ENCODE peak calls at places on chromosomes 6 and 20, in five cellular contexts. Z is cardiac muscle cell; H is neural crest cell; F is kidney glomerular epithelial cell; A is stimulated activated CD8-positive, alpha-beta memory T cell treated with anti-CD3 and anti-CD28 coated beads, Interleukin-2, amount 100 ng/mL, for 1 hour. W is an unnamed sample.

GRCh38 chr20:55394592-55394991 is 610.7 kb downstream of the CBLN4 start:
- DNase-seq in Z (no peak), H (no peak), F (peak), A (no peak), W (no peak)

GRCh38 chr6:38723783-38724182 is 8.7 kb downstream of the DNAH8 start:
- DNase-seq in Z (no peak), H (no peak), F (no peak), A (no peak), W (no peak)

GRCh38 chr6:8905647-8906231 is 470.4 kb upstream of the SLC35B3 start:
- DNase-seq in Z (no peak), H (no peak), F (no peak), A (no peak), W (no peak)

GRCh38 chr20:38331245-38331644 is 15.0 kb upstream of the LBP start:
- DNase-seq in Z (no peak), H (no peak), F (no peak), A (no peak), W (no peak)

GRCh38 chr6:21831531-21832291 is 238.2 kb downstream of the SOX4 start:
- DNase-seq in Z (peak), H (no peak), F (peak), A (no peak), W (no peak)

GRCh38 chr20:37443596-37443995 is 77.5 kb upstream of the NNAT start:
- DNase-seq in Z (no peak), H (no peak), F (no peak), A (no peak), W (no peak)

GRCh38 chr20:1469925-1470571 is 3.4 kb upstream of the NSFL1C start:
- DNase-seq in Z (peak), H (peak), F (peak), A (no peak), W (peak)

GRCh38 chr20:50224553-50225255 is 34.1 kb downstream of the CEBPB start:
- DNase-seq in Z (peak), H (no peak), F (peak), A (no peak), W (no peak)

GRCh38 chr6:142378138-142378875 is 76.5 kb downstream of the ADGRG6 start:
- DNase-seq in Z (peak), H (no peak), F (peak), A (no peak), W (no peak)

GRCh38 chr6:118780728-118781127 is 113.2 kb upstream of the ASF1A start:
- DNase-seq in Z (no peak), H (no peak), F (no peak), A (no peak), W (no peak)

GRCh38 chr20:63733579-63734081 is 2.8 kb upstream of the LIME1 start:
- DNase-seq in Z (no peak), H (no peak), F (no peak), A (no peak), W (no peak)